ENCODE peak calls at places on chromosomes 5 and 9, in six cellular contexts. B is PC-9; T is CD4-positive, alpha-beta T cell; U is transverse colon; M is bronchial epithelial cell; Z is endothelial cell. G is an unnamed sample.

GRCh38 chr5:172683696-172684464 is 42.8 kb downstream of the NEURL1B start:
- DNase-seq in M (no peak), T (peak; percentile 34), Z (peak; percentile 20), B (no peak), U (no peak), G (peak; percentile 54)

GRCh38 chr9:73265876-73266275 is 114.2 kb downstream of the ANXA1 start:
- DNase-seq in B (no peak), Z (no peak), M (peak; percentile 32), U (no peak), T (no peak), G (no peak)

GRCh38 chr5:181052526-181052927 is 12.5 kb downstream of the BTNL9 start:
- DNase-seq in U (no peak), B (no peak), Z (peak; percentile 31), M (no peak), T (no peak), G (peak; percentile 47)

GRCh38 chr9:126611592-126612328 is 2.0 kb upstream of the LMX1B start:
- DNase-seq in M (peak; percentile 21), Z (peak; percentile 94), T (peak; percentile 48), U (peak; percentile 70), B (peak; percentile 81), G (peak; percentile 91)

GRCh38 chr5:136819526-136820302 is 454.4 kb upstream of the TRPC7 start:
- DNase-seq in Z (no peak), T (no peak), M (no peak), B (no peak), U (no peak), G (no peak)

GRCh38 chr5:53419247-53419646 is 61.2 kb upstream of the FST start:
- DNase-seq in U (no peak), T (no peak), M (peak; percentile 92), Z (no peak), B (no peak), G (no peak)

GRCh38 chr9:34332370-34332964 is 3.1 kb downstream of the NUDT2 start:
- DNase-seq in M (peak; percentile 61), T (no peak), U (no peak), Z (peak; percentile 31), B (no peak), G (no peak)

GRCh38 chr9:123011878-123012528 is 21.5 kb upstream of the GPR21 start:
- DNase-seq in B (no peak), T (no peak), Z (no peak), U (no peak), M (no peak), G (no peak)

GRCh38 chr5:55481293-55481900 is 53.4 kb downstream of the PLPP1 start:
- DNase-seq in Z (no peak), U (no peak), T (no peak), B (no peak), M (no peak), G (no peak)

GRCh38 chr9:124419832-124420489 is 4.7 kb upstream of the PSMB7 start:
- DNase-seq in U (no peak), T (no peak), M (no peak), Z (no peak), B (no peak), G (no peak)

GRCh38 chr9:70049672-70050271 is 6.1 kb downstream of the MAMDC2 start:
- DNase-seq in Z (no peak), T (no peak), M (no peak), B (peak; percentile 10), U (peak; percentile 71), G (no peak)

GRCh38 chr5:157748740-157749461 is 5.4 kb downstream of the LSM11 start:
- DNase-seq in U (no peak), Z (no peak), B (no peak), T (no peak), M (peak; percentile 72), G (no peak)

GRCh38 chr5:155418960-155419579 is 405.5 kb downstream of the KIF4B start:
- DNase-seq in U (no peak), B (no peak), M (peak; percentile 2), T (no peak), Z (no peak), G (no peak)

GRCh38 chr9:15722888-15723287 is 170.0 kb downstream of the CCDC171 start:
- DNase-seq in M (no peak), B (no peak), T (no peak), Z (no peak), U (no peak), G (no peak)

GRCh38 chr5:41219655-41220269 is 6.4 kb upstream of the C6 start:
- DNase-seq in B (no peak), M (no peak), U (no peak), Z (no peak), T (no peak), G (no peak)

GRCh38 chr9:135586601-135587109 is 25.1 kb downstream of the PAEP start:
- DNase-seq in B (no peak), Z (no peak), T (no peak), M (no peak), U (no peak), G (peak; percentile 24)

GRCh38 chr5:139456776-139457175 is 5.8 kb downstream of the ECSCR start:
- DNase-seq in Z (no peak), T (no peak), U (no peak), M (no peak), B (no peak), G (no peak)

GRCh38 chr5:102540251-102540812 is 41.5 kb upstream of the SLCO6A1 start:
- DNase-seq in M (no peak), U (no peak), B (no peak), T (no peak), Z (no peak), G (no peak)

GRCh38 chr5:103561670-103562069 is 919 bp downstream of the NUDT12 start:
- DNase-seq in Z (no peak), U (no peak), T (no peak), B (peak; percentile 11), M (peak; percentile 6), G (no peak)

GRCh38 chr9:89496645-89497044 is 1.3 kb downstream of the SEMA4D start:
- DNase-seq in T (no peak), B (no peak), M (no peak), U (peak; percentile 42), Z (no peak), G (peak; percentile 54)

GRCh38 chr5:173234129-173234793 is 745 bp downstream of the NKX2-5 start:
- DNase-seq in Z (no peak), U (no peak), B (peak; percentile 10), M (no peak), T (no peak), G (peak; percentile 30)

GRCh38 chr5:56815657-56816545 is 552 bp downstream of the MAP3K1 start:
- DNase-seq in T (peak; percentile 18), Z (peak; percentile 47), B (peak; percentile 21), U (peak; percentile 51), M (no peak), G (peak; percentile 63)

GRCh38 chr5:43096916-43097315 is 23.8 kb upstream of the ZNF131 start:
- DNase-seq in T (no peak), B (no peak), M (no peak), U (no peak), Z (no peak), G (no peak)

GRCh38 chr5:179919487-179920060 is 11.9 kb upstream of the TBC1D9B start:
- DNase-seq in Z (no peak), U (no peak), T (no peak), M (no peak), B (no peak), G (no peak)

DNA sequence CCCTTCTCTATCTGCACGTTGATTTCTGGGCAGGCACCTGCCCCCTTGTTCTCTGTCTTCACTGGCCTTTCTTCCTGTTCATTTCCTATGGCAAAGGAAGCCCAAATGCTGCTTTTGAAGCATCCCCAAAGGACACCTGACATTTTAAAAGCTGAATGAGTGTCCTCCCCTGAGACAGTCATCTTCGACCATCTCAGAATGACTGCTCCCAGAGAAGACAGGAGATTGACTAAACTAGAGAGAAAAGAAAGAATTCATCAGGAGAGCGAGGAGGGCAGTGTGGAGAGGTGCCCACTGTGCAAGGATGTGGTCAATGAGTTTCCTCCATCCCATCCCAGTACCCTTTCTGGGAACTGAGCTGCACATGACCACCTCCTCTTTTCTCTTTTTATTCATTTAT is 51.9 kb downstream of the SEMA6A start:
- DNase-seq in Z (no peak), U (no peak), B (no peak), M (no peak), T (no peak), G (no peak)
- TF ChIP-seq CTCF in Z (no peak), U (no peak), B (no peak), M (no peak), T (no peak), G (no peak)

GRCh38 chr5:31415009-31415923 is 116.6 kb downstream of the DROSHA start:
- DNase-seq in M (no peak), B (no peak), T (no peak), U (no peak), Z (no peak), G (no peak)
- TF ChIP-seq CTCF in M (no peak), B (peak; percentile 31), T (no peak), U (no peak), Z (no peak), G (no peak)

GRCh38 chr5:16076657-16077056 is 102.9 kb downstream of the MARCHF11 start:
- DNase-seq in B (no peak), M (no peak), U (no peak), T (no peak), Z (no peak), G (no peak)
- TF ChIP-seq CTCF in B (no peak), M (no peak), U (no peak), T (no peak), Z (no peak), G (no peak)

GRCh38 chr5:91139572-91140200 is 243.4 kb downstream of the ARRDC3 start:
- DNase-seq in T (no peak), B (no peak), Z (no peak), U (no peak), M (no peak), G (no peak)

GRCh38 chr5:91135475-91136248 is 247.5 kb downstream of the ARRDC3 start:
- DNase-seq in M (no peak), Z (no peak), U (no peak), T (no peak), B (peak; percentile 8), G (no peak)

GRCh38 chr5:91137647-91138046 is 245.5 kb downstream of the ARRDC3 start:
- DNase-seq in Z (no peak), T (no peak), M (peak; percentile 97), U (no peak), B (no peak), G (no peak)

GRCh38 chr5:91133183-91133582 is 249.9 kb downstream of the ARRDC3 start:
- DNase-seq in B (no peak), U (no peak), T (no peak), Z (no peak), M (no peak), G (no peak)

GRCh38 chr5:91136271-91136670 is 246.8 kb downstream of the ARRDC3 start:
- DNase-seq in B (peak; percentile 38), T (no peak), Z (no peak), M (peak; percentile 80), U (no peak), G (no peak)
- TF ChIP-seq CTCF in B (no peak), T (no peak), Z (no peak), M (peak; percentile 3), U (no peak), G (no peak)